ENCODE peak calls at places on chromosomes 13 and 19, in four cellular contexts. T is glutamatergic neuron, W is HTR-8/SVneo, G is HEK293T. Y is an unnamed sample.

GRCh38 chr13:30332516-30333165 is 25.3 kb upstream of the KATNAL1 start:
- DNase-seq in T (no peak), W (no peak), G (no peak), Y (no peak)

GRCh38 chr13:90640976-90641375 is 706.5 kb upstream of the MIR17HG start:
- DNase-seq in T (no peak), W (peak), G (no peak), Y (peak)

GRCh38 chr19:35106291-35106583 is 9.4 kb upstream of the FXYD3 start:
- DNase-seq in T (no peak), W (no peak), G (no peak), Y (no peak)

GRCh38 chr19:56367829-56368711 is 25.3 kb downstream of the ZNF582 start:
- DNase-seq in T (peak), W (peak), G (no peak), Y (peak)

GRCh38 chr13:80473695-80474094 is 132.8 kb upstream of the SPRY2 start:
- DNase-seq in T (no peak), W (no peak), G (no peak), Y (no peak)

GRCh38 chr13:107680115-107680514 is 535.2 kb downstream of the LIG4 start:
- DNase-seq in T (no peak), W (no peak), G (no peak), Y (peak)

GRCh38 chr19:53908106-53908932 is 759 bp upstream of the CACNG7 start:
- DNase-seq in T (peak), W (no peak), G (peak), Y (peak)

GRCh38 chr13:50386527-50387123 is 371.4 kb downstream of the KCNRG start:
- DNase-seq in T (no peak), W (peak), G (peak), Y (peak)

GRCh38 chr19:19366691-19367396 is 38.6 kb upstream of the GATAD2A start:
- DNase-seq in T (peak), W (peak), G (peak), Y (peak)

GRCh38 chr19:495047-495439 is 1.2 kb upstream of the MADCAM1 start:
- DNase-seq in T (no peak), W (no peak), G (no peak), Y (no peak)

GRCh38 chr13:51734786-51735185 is 69.2 kb downstream of the DHRS12 start:
- DNase-seq in T (no peak), W (no peak), G (no peak), Y (no peak)

GRCh38 chr13:106568225-106569003 is 477 bp upstream of the ARGLU1 start:
- DNase-seq in T (no peak), W (no peak), G (no peak), Y (no peak)

GRCh38 chr13:77846173-77846572 is 72.5 kb downstream of the EDNRB start:
- DNase-seq in T (no peak), W (no peak), G (no peak), Y (no peak)